ENCODE peak calls at places on chromosomes 4 and X, in eight cellular contexts. O, S, K, F, W, Z, Q and N are unnamed samples. For H3K27me3, the result is how much of the 10 kb centered on the place peaks cover.

GRCh38 chr4:26076896-26077295 is 162.9 kb downstream of the SMIM20 start:
- DNase-seq in S (no peak), O (no peak), W (no peak), K (no peak), F (no peak), Z (no peak), Q (no peak), N (no peak)

GRCh38 chrX:80810365-80810978 is 795 bp upstream of the BRWD3 start:
- DNase-seq in Q (no peak), O (no peak), F (no peak), K (no peak), S (no peak), Z (no peak), W (no peak), N (no peak)

GRCh38 chrX:102651968-102652744 is 873 bp downstream of the GPRASP1 start:
- DNase-seq in Q (no peak), Z (no peak), W (peak), O (peak), F (peak), S (peak), K (peak), N (no peak)

GRCh38 chr4:15233626-15234025 is 194.2 kb upstream of the C1QTNF7 start:
- DNase-seq in Q (no peak), O (no peak), S (no peak), K (no peak), W (no peak), Z (no peak), F (no peak), N (no peak)

GRCh38 chr4:36385951-36386561 is 104.6 kb downstream of the DTHD1 start:
- DNase-seq in Z (no peak), S (no peak), W (peak), Q (no peak), O (no peak), F (no peak), K (peak), N (no peak)

GRCh38 chr4:121370729-121371325 is 10.0 kb downstream of the QRFPR start:
- DNase-seq in F (peak), K (peak), W (peak), Z (peak), Q (peak), S (no peak), O (no peak), N (no peak)

GRCh38 chr4:105896984-105897760 is 1.9 kb downstream of the NPNT start:
- DNase-seq in W (no peak), Z (no peak), F (no peak), Q (no peak), O (no peak), S (no peak), K (no peak), N (no peak)

GRCh38 chr4:3338976-3339531 is 46.2 kb downstream of the RGS12 start:
- DNase-seq in O (no peak), W (no peak), F (no peak), K (no peak), S (no peak), Z (no peak), Q (no peak), N (no peak)

GRCh38 chr4:178142724-178143123 is 700.5 kb upstream of the AGA start:
- DNase-seq in Z (no peak), W (no peak), O (no peak), F (no peak), Q (no peak), S (no peak), K (no peak), N (no peak)

GRCh38 chrX:46575586-46575985 is 2.0 kb downstream of the CHST7 start:
- DNase-seq in Q (no peak), S (no peak), Z (no peak), K (no peak), F (no peak), O (no peak), W (no peak), N (no peak)

GRCh38 chrX:2627272-2627867 is 63.7 kb upstream of the CD99 start:
- DNase-seq in Z (peak), S (peak), W (peak), F (peak), O (no peak), K (peak), Q (peak), N (no peak)

GRCh38 chr4:2901186-2901585 is 57.5 kb downstream of the ADD1 start:
- DNase-seq in Q (no peak), O (no peak), F (no peak), Z (no peak), S (no peak), W (no peak), K (no peak), N (no peak)

GRCh38 chrX:124289443-124289842 is 43.0 kb upstream of the TEX13D start:
- DNase-seq in F (no peak), Q (no peak), K (no peak), Z (no peak), O (no peak), S (no peak), W (no peak), N (no peak)

GRCh38 chr4:130395871-130396270 is 1299.9 kb downstream of the C4orf33 start:
- DNase-seq in Q (no peak), O (no peak), Z (no peak), F (no peak), W (no peak), S (no peak), K (no peak), N (no peak)

GRCh38 chr4:21901831-21902230 is 46.7 kb downstream of the KCNIP4 start:
- DNase-seq in W (no peak), K (no peak), F (no peak), S (no peak), Q (no peak), Z (no peak), O (no peak), N (no peak)

GRCh38 chr4:26583538-26583864 is 383 bp upstream of the TBC1D19 start:
- DNase-seq in Q (no peak), K (no peak), Z (no peak), W (no peak), O (no peak), F (no peak), S (no peak), N (no peak)

GRCh38 chrX:148441387-148441786 is 59.0 kb upstream of the AFF2 start:
- DNase-seq in F (no peak), Q (no peak), Z (no peak), S (peak), K (no peak), W (no peak), O (no peak), N (no peak)

GRCh38 chr4:7823416-7823824 is 116.2 kb downstream of the AFAP1 start:
- DNase-seq in K (peak), Z (no peak), Q (peak), W (peak), F (peak), O (peak), S (no peak), N (no peak)

GRCh38 chrX:318068-318738 is 393 bp downstream of the GTPBP6 start:
- DNase-seq in F (peak), W (peak), K (peak), Q (peak), S (peak), Z (peak), O (peak), N (peak)

GRCh38 chr4:52997132-52997416 is 135.0 kb downstream of the RASL11B start:
- DNase-seq in K (no peak), Z (no peak), O (no peak), Q (no peak), S (no peak), F (no peak), W (no peak), N (no peak)

GRCh38 chrX:18698762-18699650 is 8.4 kb upstream of the PPEF1 start:
- DNase-seq in F (no peak), Q (no peak), O (no peak), Z (no peak), W (no peak), K (no peak), S (no peak), N (no peak)

GRCh38 chr4:68176500-68176899 is 46.8 kb upstream of the TMPRSS11F start:
- DNase-seq in Q (no peak), F (no peak), Z (no peak), O (no peak), K (no peak), S (no peak), W (no peak), N (no peak)

GRCh38 chrX:38312436-38312835 is 14.9 kb downstream of the RPGR start:
- DNase-seq in K (no peak), Z (no peak), Q (no peak), F (no peak), O (no peak), S (no peak), W (no peak), N (no peak)

GRCh38 chrX:1361275-1361674 is 24.7 kb downstream of the IL3RA start:
- DNase-seq in Z (no peak), W (no peak), S (no peak), F (no peak), O (no peak), K (no peak), Q (no peak), N (no peak)

GRCh38 chrX:86148594-86148993 is 343 bp downstream of the DACH2 start:
- DNase-seq in F (no peak), O (no peak), W (no peak), Q (no peak), K (no peak), S (peak), Z (no peak), N (no peak)

GRCh38 chrX:13476384-13476783 is 93.0 kb upstream of the EGFL6 start:
- DNase-seq in S (no peak), O (no peak), W (no peak), K (no peak), Q (no peak), F (no peak), Z (no peak), N (no peak)

GRCh38 chr4:172515266-172515879 is 653.2 kb upstream of the GALNT7 start:
- DNase-seq in S (no peak), O (no peak), Z (no peak), Q (no peak), K (no peak), W (no peak), F (no peak), N (no peak)

GRCh38 chr4:120918788-120919187 is 3.7 kb downstream of the PRDM5 start:
- DNase-seq in O (peak), K (no peak), Q (no peak), S (no peak), F (no peak), W (peak), Z (no peak), N (no peak)

DNA sequence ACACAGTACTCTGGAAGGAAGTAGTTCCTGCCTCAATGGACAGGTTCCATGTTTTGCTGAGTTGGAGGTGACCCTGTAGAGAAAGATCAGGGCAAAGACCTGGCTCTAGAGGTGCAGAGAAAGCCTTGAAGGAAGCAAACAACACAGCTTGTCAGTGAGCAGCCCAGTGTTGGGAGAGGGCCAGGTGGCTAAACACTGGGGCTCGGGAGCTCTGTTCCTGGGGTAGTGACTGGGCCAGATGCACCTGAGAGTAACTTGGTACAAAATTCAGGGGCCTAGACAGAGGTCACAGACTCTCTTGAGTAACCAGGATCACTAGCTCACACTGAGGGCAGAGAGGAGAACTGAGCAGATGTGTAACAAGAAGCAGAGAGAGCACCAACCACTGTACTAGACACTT is 138.4 kb upstream of the NALF2 start:
- DNase-seq in K (no peak), O (no peak), F (no peak), Q (no peak), Z (no peak), S (no peak), W (no peak), N (no peak)
- H3K27me3 ChIP-seq in K (under half), O (under half), F (under half), Q (under half), Z (under half), S (under half), W (under half), N (under half)

GRCh38 chr4:187128971-187129370 is 405.3 kb upstream of the FAT1 start:
- DNase-seq in Q (no peak), K (no peak), Z (no peak), W (no peak), F (no peak), S (no peak), O (no peak), N (no peak)

GRCh38 chr4:187125062-187125461 is 401.4 kb upstream of the FAT1 start:
- DNase-seq in Z (no peak), F (no peak), W (no peak), S (no peak), O (no peak), K (no peak), Q (no peak), N (no peak)

GRCh38 chr4:187128226-187128625 is 404.6 kb upstream of the FAT1 start:
- DNase-seq in K (no peak), S (no peak), O (no peak), W (no peak), Z (no peak), F (no peak), Q (no peak), N (no peak)

GRCh38 chr4:187127456-187127855 is 403.8 kb upstream of the FAT1 start:
- DNase-seq in Q (no peak), S (no peak), O (no peak), K (no peak), F (no peak), Z (no peak), W (no peak), N (no peak)

GRCh38 chr4:187124311-187124710 is 400.7 kb upstream of the FAT1 start:
- DNase-seq in Z (no peak), Q (no peak), F (peak), S (no peak), K (no peak), O (no peak), W (no peak), N (no peak)
- TF ChIP-seq EP300 in Z (no peak), Q (no peak), F (no peak), S (no peak), K (no peak), O (no peak), W (no peak), N (no peak)

GRCh38 chrX:71665747-71666146 is 1.6 kb upstream of the LOC101059915 start:
- DNase-seq in Q (no peak), K (no peak), Z (no peak), S (no peak), O (no peak), F (no peak), W (no peak), N (no peak)
- H3K4me3 ChIP-seq in Q (no peak), K (no peak), Z (no peak), S (no peak), O (no peak), F (no peak), W (no peak), N (no peak)

GRCh38 chrX:129953334-129953648 is 29.1 kb upstream of the BCORL1 start:
- DNase-seq in Q (no peak), O (no peak), W (no peak), S (no peak), K (no peak), F (no peak), Z (no peak), N (no peak)
- H3K27me3 ChIP-seq in Q (under half), O (under half), W (under half), S (under half), K (under half), F (half or more), Z (under half), N (under half)

GRCh38 chr4:93261207-93261606 is 567.3 kb upstream of the ATOH1 start:
- DNase-seq in Z (no peak), Q (no peak), K (no peak), O (no peak), S (no peak), F (no peak), W (no peak), N (no peak)
- TF ChIP-seq EP300 in Z (no peak), Q (no peak), K (no peak), O (no peak), S (no peak), F (no peak), W (no peak), N (no peak)

GRCh38 chr4:95540227-95540626 is 8.5 kb downstream of the UNC5C start:
- DNase-seq in Z (no peak), O (no peak), S (no peak), Q (no peak), K (no peak), W (no peak), F (no peak), N (no peak)

GRCh38 chr4:95539056-95539455 is 9.7 kb downstream of the UNC5C start:
- DNase-seq in F (no peak), Z (no peak), O (no peak), W (no peak), Q (no peak), S (no peak), K (no peak), N (no peak)

GRCh38 chr4:95541094-95541493 is 7.7 kb downstream of the UNC5C start:
- DNase-seq in F (no peak), K (no peak), Q (no peak), W (no peak), Z (no peak), O (no peak), S (no peak), N (no peak)

GRCh38 chr4:95544433-95545103 is 4.2 kb downstream of the UNC5C start:
- DNase-seq in Q (no peak), Z (no peak), O (no peak), F (no peak), S (no peak), K (no peak), W (no peak), N (no peak)

GRCh38 chr4:95541889-95542607 is 6.7 kb downstream of the UNC5C start:
- DNase-seq in K (no peak), Z (no peak), S (no peak), W (no peak), O (no peak), F (no peak), Q (no peak), N (no peak)
- H3K4me3 ChIP-seq in K (no peak), Z (no peak), S (no peak), W (no peak), O (no peak), F (peak), Q (no peak), N (no peak)

GRCh38 chr4:185020293-185020808 is 2.1 kb downstream of the HELT start:
- DNase-seq in W (no peak), Q (no peak), Z (no peak), K (no peak), S (peak), F (peak), O (no peak), N (no peak)
- H3K27me3 ChIP-seq in W (half or more), Q (half or more), Z (half or more), K (half or more), S (half or more), F (under half), O (under half), N (half or more)

DNA sequence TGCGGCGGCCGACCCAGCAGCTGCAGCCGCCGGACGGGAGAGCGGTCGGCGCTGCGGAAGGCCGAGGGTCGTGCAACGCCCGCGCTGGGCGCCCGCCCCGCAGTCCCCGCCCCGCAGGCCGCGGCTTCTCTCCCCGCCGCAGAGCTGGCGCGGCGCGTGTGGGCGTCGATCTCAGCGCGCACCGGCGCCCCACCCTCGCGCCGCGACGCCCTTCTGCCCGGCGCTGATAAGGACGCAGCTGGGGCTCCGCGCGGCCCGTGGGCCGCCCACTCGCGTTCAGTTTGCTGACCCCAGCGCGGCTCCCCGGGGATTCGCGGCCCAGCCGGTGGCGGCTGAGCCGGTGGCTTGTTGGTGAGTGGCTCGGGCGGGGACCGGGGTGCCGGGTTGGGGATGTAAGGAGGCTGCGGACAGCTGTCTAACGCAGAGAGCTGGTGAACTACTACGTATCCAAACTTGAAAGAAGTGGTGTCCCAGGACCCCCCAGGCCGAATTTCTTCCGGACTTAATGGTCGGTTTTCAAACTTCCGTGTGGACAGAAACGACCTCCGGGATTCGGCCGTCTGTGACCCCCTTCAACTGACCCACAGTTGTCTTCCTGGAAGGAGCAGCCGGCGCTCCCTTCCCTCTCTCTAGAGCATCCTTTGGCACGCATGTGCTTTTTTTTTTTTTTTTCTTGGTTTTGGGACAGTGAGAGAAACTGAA is 1.6 kb downstream of the FHDC1 start:
- DNase-seq in S (peak), O (no peak), Z (peak), K (no peak), Q (no peak), F (peak), W (peak), N (no peak)
- TF ChIP-seq EP300 in S (no peak), O (no peak), Z (peak), K (peak), Q (no peak), F (no peak), W (no peak), N (no peak)

DNA sequence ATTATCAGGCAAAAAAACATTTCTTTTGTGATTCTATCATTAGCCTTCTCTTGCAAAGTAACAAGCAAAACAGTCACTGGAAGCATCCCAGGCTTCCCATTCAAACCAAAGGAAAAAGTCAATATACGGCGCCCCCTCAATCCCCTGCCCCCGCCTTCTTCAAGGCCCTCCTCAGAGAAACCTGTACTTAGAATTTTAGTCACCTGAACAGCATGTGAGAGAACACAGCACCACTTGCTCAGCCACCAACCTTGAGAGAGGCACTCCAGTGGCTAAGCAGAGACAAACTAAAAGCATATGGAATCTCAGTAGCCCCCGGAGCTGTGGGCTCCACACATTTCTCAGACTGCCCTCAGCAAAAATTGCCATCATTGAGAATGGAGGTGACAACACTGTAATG is 25.2 kb downstream of the LEF1 start:
- DNase-seq in S (no peak), K (no peak), F (no peak), Z (no peak), Q (no peak), W (no peak), O (no peak), N (no peak)
- H3K4me3 ChIP-seq in S (no peak), K (no peak), F (no peak), Z (no peak), Q (no peak), W (no peak), O (no peak), N (no peak)